ENCODE peak calls at places on chromosomes 13 and 19, in ten cellular contexts. O, D, I, E, N, A, L, J, W and Q are unnamed samples.

GRCh38 chr13:72221276-72221962 is 354.4 kb upstream of the DACH1 start:
- DNase-seq in O (peak), D (peak), I (no peak), E (no peak), N (peak), A (no peak), L (no peak), J (no peak), W (peak), Q (peak)

GRCh38 chr19:4742717-4743646 is 19.3 kb upstream of the DPP9 start:
- DNase-seq in O (no peak), D (no peak), I (no peak), E (no peak), N (no peak), A (no peak), L (no peak), J (no peak), W (no peak), Q (no peak)

GRCh38 chr13:91355099-91355825 is 7.8 kb downstream of the MIR17HG start:
- DNase-seq in O (no peak), D (peak), I (no peak), E (no peak), N (no peak), A (no peak), L (no peak), J (no peak), W (no peak), Q (no peak)

GRCh38 chr13:23500858-23501257 is 67.4 kb upstream of the SACS start:
- DNase-seq in O (no peak), D (no peak), I (peak), E (no peak), N (no peak), A (no peak), L (peak), J (no peak), W (peak), Q (peak)

GRCh38 chr13:92767468-92767867 is 459.1 kb upstream of the GPC6 start:
- DNase-seq in O (no peak), D (peak), I (no peak), E (no peak), N (no peak), A (no peak), L (no peak), J (no peak), W (no peak), Q (no peak)

GRCh38 chr19:45146251-45146650 is 14.5 kb downstream of the NKPD1 start:
- DNase-seq in O (no peak), D (no peak), I (no peak), E (no peak), N (no peak), A (no peak), L (no peak), J (no peak), W (no peak), Q (no peak)

GRCh38 chr19:41373993-41374392 is 2.3 kb upstream of the TMEM91 start:
- DNase-seq in O (peak), D (no peak), I (peak), E (no peak), N (peak), A (peak), L (peak), J (peak), W (peak), Q (peak)

GRCh38 chr19:344625-345319 is at the start of gene MIER2:
- DNase-seq in O (peak), D (peak), I (no peak), E (peak), N (peak), A (peak), L (peak), J (peak), W (peak), Q (peak)

GRCh38 chr13:114064516-114065140 is 67.8 kb downstream of the RASA3 start:
- DNase-seq in O (no peak), D (peak), I (peak), E (no peak), N (no peak), A (no peak), L (peak), J (no peak), W (peak), Q (peak)

GRCh38 chr13:50170447-50171037 is 155.3 kb downstream of the KCNRG start:
- DNase-seq in O (no peak), D (no peak), I (no peak), E (no peak), N (no peak), A (no peak), L (peak), J (no peak), W (peak), Q (peak)

GRCh38 chr13:99305180-99305965 is 1.8 kb downstream of the GPR183 start:
- DNase-seq in O (no peak), D (no peak), I (no peak), E (no peak), N (no peak), A (no peak), L (no peak), J (no peak), W (no peak), Q (no peak)

GRCh38 chr19:17590780-17591688 is 35.6 kb downstream of the COLGALT1 start:
- DNase-seq in O (no peak), D (no peak), I (no peak), E (no peak), N (no peak), A (no peak), L (no peak), J (no peak), W (no peak), Q (no peak)

GRCh38 chr13:90293793-90294361 is 1053.6 kb upstream of the MIR17HG start:
- DNase-seq in O (no peak), D (no peak), I (no peak), E (no peak), N (no peak), A (no peak), L (no peak), J (no peak), W (no peak), Q (no peak)

GRCh38 chr13:27619711-27620376 is 485 bp downstream of the LNX2 start:
- DNase-seq in O (no peak), D (peak), I (no peak), E (no peak), N (peak), A (no peak), L (peak), J (no peak), W (no peak), Q (peak)

GRCh38 chr13:79359064-79359463 is 47.0 kb downstream of the RBM26 start:
- DNase-seq in O (no peak), D (no peak), I (no peak), E (no peak), N (no peak), A (no peak), L (no peak), J (no peak), W (no peak), Q (no peak)

GRCh38 chr13:41651413-41652068 is 194.2 kb downstream of the RGCC start:
- DNase-seq in O (no peak), D (no peak), I (no peak), E (no peak), N (no peak), A (no peak), L (no peak), J (no peak), W (peak), Q (peak)

GRCh38 chr19:50486823-50487515 is 10.3 kb upstream of the GARIN5A start:
- DNase-seq in O (peak), D (peak), I (peak), E (no peak), N (no peak), A (no peak), L (peak), J (no peak), W (no peak), Q (peak)

GRCh38 chr13:48994731-48995130 is 19.0 kb downstream of the FNDC3A start:
- DNase-seq in O (no peak), D (peak), I (no peak), E (no peak), N (no peak), A (no peak), L (peak), J (no peak), W (peak), Q (peak)

GRCh38 chr19:40524133-40524549 is 52.5 kb upstream of the SHKBP1 start:
- DNase-seq in O (no peak), D (no peak), I (no peak), E (no peak), N (no peak), A (no peak), L (no peak), J (no peak), W (no peak), Q (no peak)

GRCh38 chr13:47399599-47399998 is 502.7 kb upstream of the HTR2A start:
- DNase-seq in O (no peak), D (no peak), I (no peak), E (no peak), N (no peak), A (no peak), L (no peak), J (no peak), W (no peak), Q (no peak)

GRCh38 chr13:20363162-20363561 is 131.0 kb upstream of the GJB6 start:
- DNase-seq in O (no peak), D (no peak), I (no peak), E (no peak), N (no peak), A (no peak), L (no peak), J (no peak), W (no peak), Q (no peak)

GRCh38 chr13:30021611-30022010 is 171.2 kb upstream of the UBL3 start:
- DNase-seq in O (no peak), D (no peak), I (peak), E (no peak), N (no peak), A (no peak), L (peak), J (no peak), W (no peak), Q (no peak)

GRCh38 chr19:16425019-16425418 is 46.8 kb downstream of the EPS15L1 start:
- DNase-seq in O (no peak), D (no peak), I (no peak), E (no peak), N (no peak), A (no peak), L (no peak), J (no peak), W (no peak), Q (no peak)

GRCh38 chr19:15850385-15850784 is 34.9 kb upstream of the OR10H1 start:
- DNase-seq in O (no peak), D (no peak), I (no peak), E (no peak), N (no peak), A (no peak), L (no peak), J (no peak), W (no peak), Q (no peak)

GRCh38 chr13:110327036-110327790 is 20.1 kb downstream of the COL4A2 start:
- DNase-seq in O (no peak), D (no peak), I (no peak), E (no peak), N (no peak), A (no peak), L (no peak), J (no peak), W (no peak), Q (no peak)

GRCh38 chr19:45474941-45475516 is 7.2 kb downstream of the FOSB start:
- DNase-seq in O (no peak), D (no peak), I (no peak), E (no peak), N (no peak), A (no peak), L (peak), J (no peak), W (no peak), Q (peak)

GRCh38 chr13:40236566-40237168 is 429.8 kb downstream of the FOXO1 start:
- DNase-seq in O (no peak), D (no peak), I (no peak), E (peak), N (no peak), A (no peak), L (no peak), J (peak), W (no peak), Q (peak)

GRCh38 chr13:32530841-32531253 is 7.7 kb downstream of the N4BP2L2 start:
- DNase-seq in O (no peak), D (peak), I (no peak), E (no peak), N (no peak), A (peak), L (peak), J (no peak), W (peak), Q (peak)

GRCh38 chr19:45508931-45509691 is 1.8 kb downstream of the VASP start:
- DNase-seq in O (peak), D (peak), I (no peak), E (peak), N (peak), A (peak), L (peak), J (peak), W (no peak), Q (peak)

GRCh38 chr13:106649495-106649894 is 81.6 kb upstream of the ARGLU1 start:
- DNase-seq in O (no peak), D (no peak), I (no peak), E (no peak), N (no peak), A (no peak), L (peak), J (no peak), W (peak), Q (peak)

GRCh38 chr13:103898481-103898880 is 832.3 kb upstream of the SLC10A2 start:
- DNase-seq in O (no peak), D (no peak), I (no peak), E (no peak), N (no peak), A (no peak), L (no peak), J (no peak), W (no peak), Q (no peak)

GRCh38 chr13:101415358-101416174 is 742 bp downstream of the NALCN start:
- DNase-seq in O (no peak), D (peak), I (no peak), E (no peak), N (no peak), A (no peak), L (no peak), J (no peak), W (no peak), Q (no peak)

GRCh38 chr19:33641956-33642498 is 20.3 kb downstream of the CHST8 start:
- DNase-seq in O (no peak), D (no peak), I (no peak), E (no peak), N (no peak), A (no peak), L (no peak), J (no peak), W (no peak), Q (no peak)

GRCh38 chr13:66984241-66984640 is 245.9 kb downstream of the PCDH9 start:
- DNase-seq in O (no peak), D (no peak), I (no peak), E (no peak), N (no peak), A (no peak), L (peak), J (no peak), W (no peak), Q (peak)

GRCh38 chr19:1277061-1277460 is 1.7 kb downstream of the FAM174C start:
- DNase-seq in O (no peak), D (no peak), I (no peak), E (no peak), N (no peak), A (no peak), L (no peak), J (no peak), W (no peak), Q (no peak)

GRCh38 chr13:73275163-73275562 is 216.4 kb downstream of the KLF5 start:
- DNase-seq in O (no peak), D (no peak), I (no peak), E (no peak), N (no peak), A (no peak), L (no peak), J (no peak), W (no peak), Q (no peak)

GRCh38 chr13:50290186-50290585 is 274.9 kb downstream of the KCNRG start:
- DNase-seq in O (no peak), D (no peak), I (no peak), E (no peak), N (no peak), A (no peak), L (no peak), J (no peak), W (no peak), Q (no peak)

GRCh38 chr13:113028336-113029060 is 59.5 kb downstream of the MCF2L start:
- DNase-seq in O (no peak), D (no peak), I (no peak), E (no peak), N (no peak), A (no peak), L (no peak), J (no peak), W (no peak), Q (no peak)

GRCh38 chr19:50695251-50696064 is 24.1 kb downstream of the SHANK1 start:
- DNase-seq in O (no peak), D (no peak), I (no peak), E (no peak), N (no peak), A (no peak), L (no peak), J (no peak), W (no peak), Q (peak)

GRCh38 chr19:9885077-9885552 is 50.0 kb downstream of the PIN1 start:
- DNase-seq in O (no peak), D (no peak), I (no peak), E (peak), N (no peak), A (no peak), L (peak), J (no peak), W (no peak), Q (peak)
- TF ChIP-seq CTCF in O (no peak), D (no peak), I (peak), E (peak), N (no peak), A (peak), L (peak), J (peak), W (no peak), Q (peak)

DNA sequence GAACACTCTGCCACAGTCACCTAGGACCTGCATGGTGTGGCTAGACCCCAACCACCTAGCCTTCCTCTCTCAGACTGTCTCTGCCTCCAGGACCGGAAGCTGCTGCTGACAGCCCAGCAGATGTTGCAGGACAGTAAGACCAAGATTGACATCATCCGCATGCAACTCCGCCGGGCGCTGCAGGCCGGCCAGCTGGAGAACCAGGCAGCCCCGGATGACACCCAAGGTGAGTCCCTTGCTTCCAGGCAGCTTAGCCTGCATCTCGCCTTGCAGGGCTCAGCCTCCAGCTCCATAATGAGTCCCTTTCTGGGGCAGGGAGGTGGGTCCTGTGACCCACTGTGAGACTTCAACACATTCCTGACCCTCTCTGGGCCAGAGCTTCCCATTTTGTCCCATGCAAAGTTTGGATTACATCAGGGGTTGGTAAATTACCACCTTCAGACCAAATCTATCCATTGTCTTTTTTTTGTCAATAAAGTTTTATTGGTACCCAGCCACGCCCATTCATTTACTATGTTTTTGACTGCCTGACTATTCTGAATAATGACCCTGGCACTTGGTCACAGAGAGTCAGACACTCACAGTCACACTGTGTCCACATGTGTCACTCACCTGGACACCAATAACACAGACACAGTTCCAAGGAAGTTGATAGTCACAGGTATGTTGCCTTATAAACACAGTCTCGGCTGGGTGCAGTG is 13.4 kb downstream of the PKN1 start:
- DNase-seq in O (no peak), D (no peak), I (no peak), E (no peak), N (no peak), A (no peak), L (no peak), J (no peak), W (no peak), Q (no peak)
- H3K4me3 ChIP-seq in O (no peak), D (no peak), I (no peak), E (no peak), N (no peak), A (no peak), L (no peak), J (no peak), W (no peak), Q (no peak)

GRCh38 chr19:19033176-19033425 is 216 bp downstream of the SUGP2 start:
- DNase-seq in O (no peak), D (no peak), I (no peak), E (no peak), N (no peak), A (no peak), L (no peak), J (no peak), W (no peak), Q (no peak)

GRCh38 chr19:19032420-19033175 is 719 bp downstream of the SUGP2 start:
- DNase-seq in O (no peak), D (peak), I (peak), E (peak), N (peak), A (peak), L (peak), J (peak), W (peak), Q (peak)

GRCh38 chr19:19034204-19034624 is 811 bp downstream of the ARMC6 start:
- DNase-seq in O (peak), D (peak), I (peak), E (no peak), N (no peak), A (peak), L (peak), J (no peak), W (peak), Q (peak)

GRCh38 chr19:19028526-19028925 is 4.8 kb downstream of the SUGP2 start:
- DNase-seq in O (no peak), D (no peak), I (no peak), E (no peak), N (no peak), A (no peak), L (no peak), J (no peak), W (no peak), Q (no peak)

GRCh38 chr19:19033426-19034203 is at the start of the genes ARMC6 and SUGP2:
- DNase-seq in O (peak), D (peak), I (peak), E (peak), N (peak), A (peak), L (peak), J (peak), W (peak), Q (peak)
- TF ChIP-seq CTCF in O (no peak), D (no peak), I (no peak), E (peak), N (peak), A (no peak), L (no peak), J (no peak), W (no peak), Q (no peak)

DNA sequence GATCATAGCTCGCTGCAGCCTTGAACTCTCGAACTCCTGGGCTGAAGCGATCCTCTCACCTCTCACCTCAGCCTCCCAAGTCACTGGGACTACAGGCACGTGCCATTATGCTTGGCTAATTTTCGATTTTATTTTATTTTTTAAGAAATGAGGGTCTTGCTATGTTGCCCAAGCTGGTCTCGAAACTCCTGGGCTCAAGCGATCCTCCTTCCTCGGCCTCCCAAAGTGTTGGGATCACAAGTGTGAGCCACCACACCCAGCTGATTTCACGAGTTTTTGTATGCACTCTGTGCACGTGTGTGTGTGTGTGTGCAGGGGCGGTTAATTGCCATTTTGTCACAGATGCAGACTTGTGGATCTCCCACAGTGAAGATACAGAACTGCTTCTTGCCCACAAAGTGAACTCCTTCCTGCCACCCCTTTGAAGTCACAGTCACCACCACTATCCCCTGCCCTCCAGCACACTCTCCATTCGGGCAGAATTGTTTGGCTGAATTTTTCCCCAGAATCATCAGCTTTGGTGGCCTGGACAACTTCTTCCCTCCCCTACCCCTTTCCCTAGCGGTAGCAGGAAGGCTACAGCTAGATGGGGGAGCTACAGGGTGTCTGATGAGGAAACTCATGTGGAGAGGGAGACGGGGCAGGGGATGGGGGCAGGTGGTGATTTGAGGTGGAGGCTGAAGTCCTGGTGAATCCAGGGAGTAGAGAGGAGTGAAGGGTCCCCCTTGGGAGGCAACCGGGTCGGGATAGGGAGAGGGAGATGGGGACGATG is 59.6 kb downstream of the CELF5 start:
- DNase-seq in O (no peak), D (no peak), I (no peak), E (no peak), N (no peak), A (no peak), L (no peak), J (no peak), W (no peak), Q (no peak)
- H3K4me3 ChIP-seq in O (no peak), D (no peak), I (no peak), E (no peak), N (peak), A (no peak), L (no peak), J (no peak), W (no peak), Q (no peak)

GRCh38 chr13:74794582-74794981 is 660.4 kb upstream of the KLF12 start:
- DNase-seq in O (no peak), D (no peak), I (no peak), E (no peak), N (no peak), A (no peak), L (no peak), J (no peak), W (no peak), Q (no peak)
- TF ChIP-seq CTCF in O (no peak), D (no peak), I (no peak), E (no peak), N (no peak), A (peak), L (peak), J (no peak), W (no peak), Q (no peak)

GRCh38 chr13:21675095-21676007 is 4.5 kb downstream of the FGF9 start:
- DNase-seq in O (peak), D (peak), I (no peak), E (no peak), N (no peak), A (no peak), L (no peak), J (no peak), W (no peak), Q (no peak)
- H3K4me3 ChIP-seq in O (peak), D (peak), I (no peak), E (peak), N (peak), A (peak), L (peak), J (peak), W (peak), Q (no peak)

GRCh38 chr19:29596885-29597525 is 9.1 kb upstream of the POP4 start:
- DNase-seq in O (no peak), D (no peak), I (no peak), E (no peak), N (no peak), A (no peak), L (peak), J (no peak), W (no peak), Q (peak)
- TF ChIP-seq CTCF in O (no peak), D (peak), I (peak), E (no peak), N (no peak), A (peak), L (peak), J (no peak), W (peak), Q (peak)